ENCODE peak calls at places on chromosomes 12 and 14, in seven cellular contexts. T is Calu3; D is activated CD4-positive, alpha-beta T cell treated with anti-CD3 and anti-CD28 coated beads, Interleukin-2, amount 50 U/mL, for 1 hour; A is endothelial cell; Y is cardiac fibroblast; F is nucleus accumbens; S is activated naive CD8-positive, alpha-beta T cell treated with anti-CD3 and anti-CD28 coated beads, Interleukin-2, amount 50 U/mL, for 24 hours. Z is an unnamed sample.

GRCh38 chr14:105180598-105181528 is at the start of gene NUDT14:
- DNase-seq in T (peak), D (peak), A (peak), Y (peak), F (no peak), S (peak), Z (peak)

GRCh38 chr14:64461221-64461620 is 4.1 kb upstream of the AKAP5 start:
- DNase-seq in T (no peak), D (no peak), A (no peak), Y (no peak), F (peak), S (no peak), Z (no peak)

GRCh38 chr14:68557648-68558047 is 235.2 kb downstream of the ZFP36L1 start:
- DNase-seq in T (no peak), D (no peak), A (no peak), Y (no peak), F (no peak), S (no peak), Z (no peak)

GRCh38 chr12:121131941-121132341 is 735 bp upstream of the P2RX7 start:
- DNase-seq in T (no peak), D (no peak), A (no peak), Y (no peak), F (no peak), S (no peak), Z (peak)

GRCh38 chr14:103543721-103544626 is 15.0 kb downstream of the TRMT61A start:
- DNase-seq in T (no peak), D (no peak), A (no peak), Y (no peak), F (peak), S (no peak), Z (peak)

GRCh38 chr14:79011091-79011919 is 841.1 kb downstream of the NRXN3 start:
- DNase-seq in T (peak), D (no peak), A (peak), Y (peak), F (peak), S (no peak), Z (no peak)

GRCh38 chr12:66503746-66504145 is 175.1 kb downstream of the GRIP1 start:
- DNase-seq in T (no peak), D (no peak), A (no peak), Y (no peak), F (no peak), S (no peak), Z (no peak)

GRCh38 chr12:42474391-42474790 is 115.2 kb downstream of the PRICKLE1 start:
- DNase-seq in T (no peak), D (no peak), A (no peak), Y (peak), F (no peak), S (no peak), Z (no peak)

GRCh38 chr14:50631408-50631821 is 36.7 kb downstream of the SAV1 start:
- DNase-seq in T (no peak), D (no peak), A (no peak), Y (no peak), F (no peak), S (no peak), Z (no peak)

GRCh38 chr14:105163040-105163742 is 5.4 kb downstream of the JAG2 start:
- DNase-seq in T (no peak), D (no peak), A (peak), Y (no peak), F (no peak), S (no peak), Z (no peak)

GRCh38 chr12:110199360-110200123 is 75.4 kb downstream of the IFT81 start:
- DNase-seq in T (no peak), D (no peak), A (peak), Y (peak), F (no peak), S (no peak), Z (no peak)

GRCh38 chr12:92814584-92814983 is 111.8 kb downstream of the PLEKHG7 start:
- DNase-seq in T (no peak), D (no peak), A (no peak), Y (no peak), F (no peak), S (no peak), Z (no peak)

GRCh38 chr14:74302160-74302628 is 540 bp downstream of the ABCD4 start:
- DNase-seq in T (peak), D (no peak), A (no peak), Y (peak), F (peak), S (no peak), Z (no peak)

GRCh38 chr12:82461851-82462250 is 103.5 kb downstream of the METTL25 start:
- DNase-seq in T (no peak), D (no peak), A (no peak), Y (peak), F (no peak), S (no peak), Z (no peak)

GRCh38 chr14:52103416-52103815 is 34.6 kb upstream of the NID2 start:
- DNase-seq in T (no peak), D (no peak), A (no peak), Y (no peak), F (no peak), S (no peak), Z (no peak)

GRCh38 chr12:45122776-45123380 is 72.0 kb upstream of the DBX2 start:
- DNase-seq in T (peak), D (no peak), A (peak), Y (peak), F (no peak), S (no peak), Z (no peak)

GRCh38 chr12:1633459-1633858 is 4.4 kb downstream of the WNT5B start:
- DNase-seq in T (no peak), D (no peak), A (no peak), Y (no peak), F (no peak), S (no peak), Z (no peak)

GRCh38 chr12:15856097-15856982 is 25.8 kb upstream of the STRAP start:
- DNase-seq in T (peak), D (peak), A (peak), Y (peak), F (peak), S (peak), Z (no peak)

GRCh38 chr12:75611041-75611440 is 99.6 kb upstream of the KRR1 start:
- DNase-seq in T (no peak), D (no peak), A (no peak), Y (no peak), F (no peak), S (no peak), Z (no peak)

GRCh38 chr12:14256555-14257169 is 108.8 kb upstream of the ATF7IP start:
- DNase-seq in T (peak), D (peak), A (peak), Y (peak), F (peak), S (peak), Z (peak)

GRCh38 chr12:3196488-3196887 is 119.3 kb downstream of the TSPAN9 start:
- DNase-seq in T (no peak), D (no peak), A (no peak), Y (no peak), F (no peak), S (no peak), Z (no peak)

GRCh38 chr12:22802883-22803640 is 178.1 kb downstream of the ETNK1 start:
- DNase-seq in T (no peak), D (no peak), A (no peak), Y (no peak), F (no peak), S (no peak), Z (no peak)

GRCh38 chr14:68404652-68405183 is 388.1 kb downstream of the ZFP36L1 start:
- DNase-seq in T (no peak), D (peak), A (no peak), Y (no peak), F (no peak), S (no peak), Z (no peak)

GRCh38 chr14:84006643-84007137 is 1523.3 kb upstream of the FLRT2 start:
- DNase-seq in T (no peak), D (no peak), A (peak), Y (no peak), F (no peak), S (no peak), Z (no peak)

GRCh38 chr14:74853581-74853980 is 22.4 kb downstream of the PROX2 start:
- DNase-seq in T (no peak), D (no peak), A (no peak), Y (no peak), F (no peak), S (no peak), Z (no peak)

GRCh38 chr12:70178038-70178437 is 65.2 kb upstream of the CNOT2 start:
- DNase-seq in T (no peak), D (no peak), A (no peak), Y (peak), F (peak), S (no peak), Z (no peak)

GRCh38 chr12:54526800-54527630 is 22.4 kb upstream of the PDE1B start:
- DNase-seq in T (peak), D (peak), A (peak), Y (peak), F (peak), S (peak), Z (no peak)

GRCh38 chr14:30710870-30711269 is 88.8 kb downstream of the SCFD1 start:
- DNase-seq in T (no peak), D (no peak), A (no peak), Y (peak), F (no peak), S (no peak), Z (no peak)

GRCh38 chr12:70745066-70745465 is 107.8 kb upstream of the PTPRB start:
- DNase-seq in T (peak), D (no peak), A (no peak), Y (no peak), F (no peak), S (no peak), Z (no peak)

GRCh38 chr12:89947437-89948265 is 239.0 kb upstream of the ATP2B1 start:
- DNase-seq in T (no peak), D (no peak), A (no peak), Y (peak), F (no peak), S (no peak), Z (no peak)

GRCh38 chr12:3432176-3432742 is 58.7 kb upstream of the PRMT8 start:
- DNase-seq in T (no peak), D (no peak), A (no peak), Y (no peak), F (no peak), S (no peak), Z (no peak)

GRCh38 chr12:116018282-116018681 is 259.2 kb downstream of the MED13L start:
- DNase-seq in T (no peak), D (no peak), A (no peak), Y (no peak), F (no peak), S (no peak), Z (no peak)

GRCh38 chr14:67510121-67510520 is 21.6 kb upstream of the TMEM229B start:
- DNase-seq in T (no peak), D (no peak), A (no peak), Y (peak), F (no peak), S (no peak), Z (no peak)

GRCh38 chr14:60981626-60982455 is 796 bp downstream of the SLC38A6 start:
- DNase-seq in T (no peak), D (no peak), A (no peak), Y (peak), F (no peak), S (no peak), Z (no peak)

GRCh38 chr12:3222935-3223334 is 145.8 kb downstream of the TSPAN9 start:
- DNase-seq in T (no peak), D (no peak), A (no peak), Y (no peak), F (no peak), S (no peak), Z (no peak)

GRCh38 chr12:40208707-40209106 is 16.1 kb upstream of the LRRK2 start:
- DNase-seq in T (no peak), D (no peak), A (no peak), Y (no peak), F (no peak), S (no peak), Z (no peak)

GRCh38 chr12:62862259-62862881 is 72.6 kb downstream of the PPM1H start:
- DNase-seq in T (no peak), D (no peak), A (no peak), Y (peak), F (no peak), S (no peak), Z (no peak)

GRCh38 chr14:101025131-101025530 is 121.6 kb upstream of the RTL1 start:
- DNase-seq in T (no peak), D (no peak), A (no peak), Y (no peak), F (no peak), S (no peak), Z (no peak)

GRCh38 chr12:32362892-32363291 is 36.5 kb upstream of the FGD4 start:
- DNase-seq in T (no peak), D (no peak), A (no peak), Y (no peak), F (no peak), S (no peak), Z (no peak)

Z was measured in left lobe of liver.